ENCODE peak calls at places on chromosome 10, in seven cellular contexts. V, T, U, S, C, P and Q are unnamed samples.

GRCh38 chr10:71569775-71570588 is 149.6 kb downstream of the C10orf105 start:
- DNase-seq in V (peak), T (peak), U (peak), S (peak), C (peak), P (peak), Q (peak)

GRCh38 chr10:33005322-33006282 is 47.6 kb upstream of the ITGB1 start:
- DNase-seq in V (peak), T (peak), U (peak), S (peak), C (peak), P (peak), Q (peak)

GRCh38 chr10:46992794-46993552 is 81.7 kb downstream of the PTPN20 start:
- DNase-seq in V (peak), T (no peak), U (no peak), S (peak), C (no peak), P (peak), Q (no peak)

GRCh38 chr10:127906548-127907377 is at the start of gene PTPRE:
- DNase-seq in V (peak), T (peak), U (no peak), S (no peak), C (peak), P (peak), Q (peak)

GRCh38 chr10:101566333-101567164 is 21.5 kb downstream of the POLL start:
- DNase-seq in V (no peak), T (peak), U (no peak), S (peak), C (peak), P (peak), Q (peak)

GRCh38 chr10:29839826-29840515 is 205.2 kb upstream of the SVIL start:
- DNase-seq in V (no peak), T (no peak), U (no peak), S (no peak), C (no peak), P (no peak), Q (no peak)

GRCh38 chr10:116771101-116771705 is 28.8 kb upstream of the HSPA12A start:
- DNase-seq in V (peak), T (no peak), U (no peak), S (no peak), C (no peak), P (no peak), Q (no peak)

GRCh38 chr10:64682043-64682442 is 1160.8 kb downstream of the REEP3 start:
- DNase-seq in V (no peak), T (no peak), U (no peak), S (no peak), C (no peak), P (no peak), Q (no peak)

GRCh38 chr10:84543948-84544347 is 215.6 kb downstream of the CCSER2 start:
- DNase-seq in V (no peak), T (no peak), U (no peak), S (no peak), C (no peak), P (no peak), Q (no peak)